ENCODE peak calls at places on chromosomes 16 and 17, in four cellular contexts. I, X, W and D are unnamed samples.

GRCh38 chr17:83067718-83068261 is 11.6 kb upstream of the METRNL start:
- DNase-seq in W (no peak), X (peak; percentile 44), I (peak; percentile 45), D (no peak)

GRCh38 chr17:76688165-76688622 is 22.6 kb downstream of the MXRA7 start:
- DNase-seq in X (no peak), I (no peak), W (no peak), D (peak; percentile 42)

GRCh38 chr17:57102122-57102521 is 17.1 kb downstream of the AKAP1 start:
- DNase-seq in I (no peak), X (no peak), W (no peak), D (no peak)

GRCh38 chr17:70938311-70938710 is 769.0 kb downstream of the KCNJ2 start:
- DNase-seq in I (no peak), W (no peak), X (no peak), D (no peak)

GRCh38 chr16:81140930-81141780 is 45.0 kb upstream of the GCSH start:
- DNase-seq in X (no peak), W (no peak), I (no peak), D (no peak)

GRCh38 chr16:16004314-16004749 is 54.9 kb downstream of the ABCC1 start:
- DNase-seq in I (no peak), X (no peak), W (no peak), D (no peak)

GRCh38 chr17:30586818-30587595 is 109.8 kb downstream of the GOSR1 start:
- DNase-seq in W (no peak), X (no peak), I (no peak), D (peak; percentile 27)

GRCh38 chr17:35094902-35095301 is 24.8 kb downstream of the RAD51D start:
- DNase-seq in I (no peak), W (no peak), X (no peak), D (peak; percentile 57)

GRCh38 chr16:31191697-31192428 is 10.7 kb downstream of the PYCARD start:
- DNase-seq in I (no peak), X (no peak), W (no peak), D (no peak)
- TF ChIP-seq POLR2A in I (no peak), X (no peak), W (no peak), D (no peak)

GRCh38 chr17:82059272-82060000 is 6.2 kb downstream of the DUS1L start:
- DNase-seq in X (no peak), W (no peak), I (no peak), D (no peak)

GRCh38 chr17:82060614-82061013 is 5.0 kb downstream of the DUS1L start:
- DNase-seq in X (no peak), I (no peak), W (no peak), D (no peak)

GRCh38 chr17:82060001-82060380 is 5.6 kb downstream of the DUS1L start:
- DNase-seq in I (no peak), W (no peak), X (no peak), D (no peak)

GRCh38 chr17:82058230-82058854 is 6.6 kb downstream of the GPS1 start:
- DNase-seq in W (peak; percentile 42), I (no peak), X (no peak), D (no peak)

GRCh38 chr17:82058855-82059249 is 6.8 kb downstream of the DUS1L start:
- DNase-seq in X (no peak), W (no peak), I (no peak), D (no peak)
- TF ChIP-seq POLR2A in X (no peak), W (no peak), I (no peak), D (no peak)

GRCh38 chr16:87697256-87697655 is 68.5 kb downstream of the KLHDC4 start:
- DNase-seq in W (no peak), X (no peak), I (no peak), D (no peak)

GRCh38 chr16:87698676-87699179 is 67.1 kb downstream of the KLHDC4 start:
- DNase-seq in W (no peak), I (peak; percentile 63), X (no peak), D (no peak)

GRCh38 chr16:87696796-87697195 is 69.0 kb downstream of the KLHDC4 start:
- DNase-seq in X (no peak), W (no peak), I (no peak), D (no peak)

GRCh38 chr16:87697792-87698191 is 68.0 kb downstream of the KLHDC4 start:
- DNase-seq in X (no peak), W (no peak), I (no peak), D (no peak)

GRCh38 chr16:87698241-87698640 is 67.5 kb downstream of the KLHDC4 start:
- DNase-seq in X (no peak), I (no peak), W (no peak), D (no peak)
- TF ChIP-seq POLR2A in X (no peak), I (no peak), W (no peak), D (no peak)

GRCh38 chr17:42577532-42578281 is at the start of gene PSMC3IP:
- DNase-seq in X (peak; percentile 99), W (peak; percentile 96), I (peak; percentile 98), D (peak; percentile 89)
- TF ChIP-seq POLR2A in X (peak; percentile 82), W (no peak), I (peak; percentile 78), D (peak; percentile 78)

GRCh38 chr16:18789850-18790706 is at the start of gene RPS15A:
- DNase-seq in I (peak; percentile 97), X (peak; percentile 98), W (peak; percentile 94), D (peak; percentile 86)
- TF ChIP-seq POLR2A in I (peak; percentile 63), X (peak; percentile 88), W (no peak), D (peak; percentile 90)

DNA sequence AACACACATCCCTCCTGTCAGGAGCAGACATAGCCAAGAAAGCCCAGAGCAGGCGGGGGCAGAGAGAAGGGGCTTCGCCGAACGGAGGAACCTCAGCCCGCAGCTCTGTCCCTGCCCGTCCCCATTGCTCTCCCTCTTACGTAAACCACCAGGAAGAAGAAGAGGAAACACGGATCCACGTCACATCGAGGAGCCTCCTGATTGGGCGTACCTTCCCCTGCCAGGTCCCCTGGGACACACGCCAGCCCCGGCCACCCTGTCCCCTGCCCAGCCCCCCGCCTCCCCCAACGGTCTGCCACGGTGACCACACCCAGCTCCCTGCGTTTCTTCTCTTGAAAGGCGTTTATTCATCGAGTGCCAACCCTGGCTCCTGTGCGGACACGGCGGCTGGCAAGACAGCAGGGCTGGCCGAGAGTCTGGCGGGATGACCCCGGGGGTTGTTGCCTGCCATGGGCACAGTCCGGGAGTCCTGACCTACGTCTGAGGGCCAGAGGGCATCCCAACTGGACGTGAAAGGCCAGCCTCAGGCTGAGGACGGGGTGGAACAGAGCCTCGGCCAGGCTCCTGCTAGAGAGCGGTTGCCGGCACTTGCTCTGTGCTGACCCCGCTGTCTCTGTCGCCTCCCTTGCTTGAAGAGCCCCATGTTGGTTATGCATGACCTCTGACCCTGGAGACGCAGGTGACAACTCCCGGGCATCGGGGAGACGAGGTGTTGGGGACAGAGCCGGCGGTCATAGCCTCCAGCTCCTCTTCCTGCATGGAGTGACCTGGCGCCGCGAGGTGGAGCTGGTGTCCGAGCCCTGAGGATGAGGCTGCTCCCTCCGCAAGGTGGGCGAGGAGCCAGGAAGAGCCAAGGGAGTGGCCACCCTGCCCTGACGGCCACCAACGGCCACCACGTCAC is 40.6 kb upstream of the ACSF3 start:
- DNase-seq in I (peak; percentile 61), W (peak; percentile 88), X (peak; percentile 83), D (peak; percentile 70)
- TF ChIP-seq POLR2A in I (no peak), W (no peak), X (peak; percentile 38), D (peak; percentile 53)

GRCh38 chr17:28366605-28367004 is 1.6 kb upstream of the SEBOX start:
- DNase-seq in W (no peak), I (no peak), X (no peak), D (no peak)
- TF ChIP-seq POLR2A in W (no peak), I (no peak), X (no peak), D (no peak)